ENCODE peak calls at places on chromosomes 12 and 14, in ten cellular contexts. D is HuH-7; T is cardiac muscle cell; E is GM04504; L is stimulated activated CD8-positive, alpha-beta memory T cell treated with anti-CD3 and anti-CD28 coated beads, Interleukin-15, amount 100 ng/mL, for 24 hours; A is GM12891; F is COR-L47; V is A549; M is psoas muscle; P is kidney. G is an unnamed sample.

GRCh38 chr12:3661028-3661427 is 91.9 kb downstream of the CRACR2A start:
- DNase-seq in D (no peak), T (no peak), E (no peak), L (no peak), A (no peak), F (peak), V (no peak), M (no peak), P (no peak), G (no peak)

GRCh38 chr14:32630701-32631100 is 301.6 kb downstream of the AKAP6 start:
- DNase-seq in D (no peak), T (no peak), E (no peak), L (no peak), A (no peak), F (no peak), V (no peak), M (no peak), P (no peak), G (no peak)

GRCh38 chr12:125262866-125263265 is 197.6 kb downstream of the AACS start:
- DNase-seq in D (no peak), T (no peak), E (no peak), L (no peak), A (no peak), F (no peak), V (no peak), M (no peak), P (no peak), G (no peak)

GRCh38 chr12:91695964-91696363 is 449.7 kb downstream of the BTG1 start:
- DNase-seq in D (no peak), T (no peak), E (no peak), L (no peak), A (no peak), F (peak), V (no peak), M (no peak), P (no peak), G (no peak)

GRCh38 chr12:58927112-58927511 is 6.8 kb upstream of the LRIG3 start:
- DNase-seq in D (no peak), T (no peak), E (no peak), L (no peak), A (no peak), F (no peak), V (no peak), M (no peak), P (no peak), G (no peak)

GRCh38 chr12:117045998-117046374 is 53.2 kb downstream of the TESC start:
- DNase-seq in D (no peak), T (no peak), E (no peak), L (no peak), A (no peak), F (no peak), V (no peak), M (no peak), P (no peak), G (no peak)

GRCh38 chr14:22887260-22887989 is 4.4 kb downstream of the REM2 start:
- DNase-seq in D (no peak), T (peak), E (peak), L (no peak), A (no peak), F (peak), V (peak), M (no peak), P (no peak), G (peak)

GRCh38 chr12:27220057-27220987 is 23.8 kb upstream of the STK38L start:
- DNase-seq in D (no peak), T (no peak), E (no peak), L (no peak), A (peak), F (no peak), V (no peak), M (no peak), P (no peak), G (no peak)

GRCh38 chr12:9798008-9798619 is 29.2 kb upstream of the KLRF1 start:
- DNase-seq in D (no peak), T (peak), E (peak), L (no peak), A (no peak), F (no peak), V (peak), M (no peak), P (no peak), G (peak)

GRCh38 chr12:94689002-94689645 is 38.8 kb upstream of the TMCC3 start:
- DNase-seq in D (no peak), T (no peak), E (no peak), L (no peak), A (no peak), F (no peak), V (no peak), M (no peak), P (no peak), G (no peak)

GRCh38 chr12:85325452-85325851 is 45.4 kb downstream of the ALX1 start:
- DNase-seq in D (no peak), T (no peak), E (no peak), L (no peak), A (no peak), F (peak), V (no peak), M (no peak), P (no peak), G (no peak)

GRCh38 chr14:32259368-32260013 is 56.4 kb upstream of the RNU6-8 start:
- DNase-seq in D (no peak), T (no peak), E (peak), L (no peak), A (no peak), F (peak), V (peak), M (no peak), P (no peak), G (no peak)

GRCh38 chr12:132638541-132639408 is 20.2 kb downstream of the P2RX2 start:
- DNase-seq in D (peak), T (peak), E (peak), L (no peak), A (no peak), F (no peak), V (peak), M (peak), P (no peak), G (peak)

GRCh38 chr14:68800361-68800760 is 7.5 kb upstream of the ZFP36L1 start:
- DNase-seq in D (no peak), T (no peak), E (no peak), L (no peak), A (no peak), F (no peak), V (no peak), M (no peak), P (no peak), G (no peak)

GRCh38 chr12:13571035-13571434 is 374.5 kb downstream of the EMP1 start:
- DNase-seq in D (peak), T (no peak), E (no peak), L (no peak), A (no peak), F (no peak), V (no peak), M (no peak), P (no peak), G (no peak)

GRCh38 chr12:92898755-92899154 is 30.3 kb downstream of the EEA1 start:
- DNase-seq in D (no peak), T (no peak), E (no peak), L (no peak), A (no peak), F (no peak), V (no peak), M (no peak), P (no peak), G (no peak)

GRCh38 chr12:131213896-131214442 is 260.3 kb downstream of the ADGRD1 start:
- DNase-seq in D (no peak), T (no peak), E (no peak), L (no peak), A (no peak), F (no peak), V (no peak), M (no peak), P (peak), G (no peak)

GRCh38 chr12:122876724-122877123 is 19.2 kb downstream of the VPS37B start:
- DNase-seq in D (no peak), T (no peak), E (no peak), L (no peak), A (no peak), F (no peak), V (no peak), M (no peak), P (no peak), G (no peak)

GRCh38 chr14:54116972-54117371 is 160.3 kb upstream of the BMP4 start:
- DNase-seq in D (no peak), T (no peak), E (no peak), L (no peak), A (no peak), F (no peak), V (no peak), M (no peak), P (no peak), G (no peak)

GRCh38 chr12:113361574-113362370 is 3.4 kb downstream of the PLBD2 start:
- DNase-seq in D (no peak), T (no peak), E (no peak), L (no peak), A (no peak), F (no peak), V (no peak), M (no peak), P (no peak), G (no peak)

GRCh38 chr12:27206801-27207502 is 37.1 kb upstream of the STK38L start:
- DNase-seq in D (no peak), T (no peak), E (no peak), L (no peak), A (no peak), F (no peak), V (no peak), M (no peak), P (no peak), G (no peak)

GRCh38 chr14:95008445-95009217 is 148.7 kb downstream of the DICER1 start:
- DNase-seq in D (no peak), T (peak), E (no peak), L (no peak), A (no peak), F (no peak), V (no peak), M (no peak), P (no peak), G (no peak)

GRCh38 chr14:68824207-68824516 is 31.3 kb upstream of the ZFP36L1 start:
- DNase-seq in D (no peak), T (no peak), E (no peak), L (no peak), A (no peak), F (no peak), V (no peak), M (no peak), P (no peak), G (no peak)

GRCh38 chr12:25419595-25419994 is 133.5 kb downstream of the LMNTD1 start:
- DNase-seq in D (no peak), T (no peak), E (no peak), L (no peak), A (no peak), F (no peak), V (no peak), M (no peak), P (no peak), G (no peak)

GRCh38 chr12:99984271-99985128 is at the start of gene ANKS1B:
- DNase-seq in D (peak), T (peak), E (no peak), L (no peak), A (peak), F (peak), V (peak), M (peak), P (peak), G (peak)

GRCh38 chr12:55845785-55846496 is 3.2 kb upstream of the MMP19 start:
- DNase-seq in D (no peak), T (no peak), E (no peak), L (no peak), A (no peak), F (no peak), V (no peak), M (no peak), P (no peak), G (no peak)

GRCh38 chr14:73740921-73741326 is 26.7 kb upstream of the PNMA1 start:
- DNase-seq in D (peak), T (no peak), E (no peak), L (no peak), A (no peak), F (no peak), V (no peak), M (peak), P (peak), G (no peak)

GRCh38 chr12:107929436-107929835 is 154.9 kb downstream of the ASCL4 start:
- DNase-seq in D (peak), T (peak), E (no peak), L (no peak), A (no peak), F (peak), V (peak), M (no peak), P (no peak), G (peak)

GRCh38 chr14:83463500-83464098 is 1929.9 kb upstream of the SEL1L start:
- DNase-seq in D (no peak), T (peak), E (peak), L (no peak), A (no peak), F (peak), V (no peak), M (no peak), P (no peak), G (peak)

GRCh38 chr12:68559984-68560822 is 50.5 kb upstream of the RAP1B start:
- DNase-seq in D (no peak), T (no peak), E (peak), L (no peak), A (no peak), F (no peak), V (no peak), M (no peak), P (no peak), G (no peak)